ENCODE peak calls at places on chromosomes 6 and 20, in six cellular contexts. O, V, L, S, A and X are unnamed samples.

GRCh38 chr20:16615199-16615598 is 42.0 kb upstream of the KIF16B start:
- DNase-seq in A (no peak), L (peak; percentile 46), S (no peak), O (no peak), V (no peak), X (no peak)

GRCh38 chr20:61044499-61044898 is 207.6 kb upstream of the CDH4 start:
- DNase-seq in A (no peak), O (no peak), L (no peak), S (no peak), V (peak; percentile 18), X (no peak)

GRCh38 chr6:95648636-95649035 is 71.3 kb downstream of the MANEA start:
- DNase-seq in L (no peak), V (no peak), O (no peak), A (no peak), S (no peak), X (no peak)

GRCh38 chr6:94269256-94269655 is 849.9 kb upstream of the EPHA7 start:
- DNase-seq in S (no peak), O (no peak), A (no peak), L (no peak), V (no peak), X (no peak)

GRCh38 chr20:57650266-57650665 is 30.0 kb upstream of the ZBP1 start:
- DNase-seq in L (peak; percentile 4), O (no peak), S (no peak), A (no peak), V (no peak), X (no peak)

GRCh38 chr6:36598739-36599318 is 4.7 kb downstream of the SRSF3 start:
- DNase-seq in V (no peak), A (no peak), L (no peak), O (no peak), S (no peak), X (no peak)

GRCh38 chr20:62938105-62938888 is at the start of gene GID8:
- DNase-seq in L (peak; percentile 70), S (peak; percentile 35), V (peak; percentile 43), A (no peak), O (peak; percentile 42), X (peak; percentile 57)

GRCh38 chr20:40835321-40835720 is 146.3 kb upstream of the MAFB start:
- DNase-seq in V (no peak), S (no peak), O (no peak), L (no peak), A (no peak), X (no peak)

GRCh38 chr20:38330638-38331037 is 15.6 kb upstream of the LBP start:
- DNase-seq in A (no peak), S (no peak), L (no peak), O (no peak), V (no peak), X (no peak)